ENCODE peak calls at places on chromosomes 1 and 21, in ten cellular contexts. One of them, this sample, is unnamed.
A peak's percentile ranks its signal among the peaks of the same experiment; 100 is the strongest.

GRCh38 chr1:54413295-54413694 is 7.1 kb upstream of the SSBP3 start:
- DNase-seq in GM23338: no peak
- DNase-seq in AG04450: peak; percentile 7
- DNase-seq in tibial nerve: no peak
- DNase-seq in NCI-H446 treated with DMSO at 0.1 percent for 48 hours: no peak
- DNase-seq in NCI-H1105 treated with DMSO at 0.1 percent for 48 hours: no peak
- DNase-seq in foreskin keratinocyte: no peak
- DNase-seq in stimulated activated CD8-positive, alpha-beta memory T cell treated with anti-CD3 and anti-CD28 coated beads, Interleukin-2, amount 100 ng/mL, for 1 hour: no peak
- DNase-seq in HCEC 1CT: peak; percentile 64
- DNase-seq in GM19239: no peak
- DNase-seq in this sample: no peak

GRCh38 chr21:46634427-46634826 is 1.0 kb upstream of the PRMT2 start:
- DNase-seq in GM23338: no peak
- DNase-seq in AG04450: no peak
- DNase-seq in tibial nerve: no peak
- DNase-seq in NCI-H446 treated with DMSO at 0.1 percent for 48 hours: no peak
- DNase-seq in NCI-H1105 treated with DMSO at 0.1 percent for 48 hours: no peak
- DNase-seq in foreskin keratinocyte: no peak
- DNase-seq in stimulated activated CD8-positive, alpha-beta memory T cell treated with anti-CD3 and anti-CD28 coated beads, Interleukin-2, amount 100 ng/mL, for 1 hour: no peak
- DNase-seq in HCEC 1CT: no peak
- DNase-seq in GM19239: no peak
- DNase-seq in this sample: no peak

GRCh38 chr1:202317941-202318925 is 23.5 kb downstream of the UBE2T start:
- DNase-seq in GM23338: no peak
- DNase-seq in AG04450: no peak
- DNase-seq in tibial nerve: no peak
- DNase-seq in NCI-H446 treated with DMSO at 0.1 percent for 48 hours: no peak
- DNase-seq in NCI-H1105 treated with DMSO at 0.1 percent for 48 hours: no peak
- DNase-seq in foreskin keratinocyte: no peak
- DNase-seq in stimulated activated CD8-positive, alpha-beta memory T cell treated with anti-CD3 and anti-CD28 coated beads, Interleukin-2, amount 100 ng/mL, for 1 hour: no peak
- DNase-seq in HCEC 1CT: no peak
- DNase-seq in GM19239: no peak
- DNase-seq in this sample: no peak

GRCh38 chr1:22153653-22154052 is 10.8 kb upstream of the WNT4 start:
- DNase-seq in GM23338: no peak
- DNase-seq in AG04450: no peak
- DNase-seq in tibial nerve: no peak
- DNase-seq in NCI-H446 treated with DMSO at 0.1 percent for 48 hours: no peak
- DNase-seq in NCI-H1105 treated with DMSO at 0.1 percent for 48 hours: no peak
- DNase-seq in foreskin keratinocyte: no peak
- DNase-seq in stimulated activated CD8-positive, alpha-beta memory T cell treated with anti-CD3 and anti-CD28 coated beads, Interleukin-2, amount 100 ng/mL, for 1 hour: no peak
- DNase-seq in HCEC 1CT: no peak
- DNase-seq in GM19239: no peak
- DNase-seq in this sample: no peak

GRCh38 chr1:158274797-158275196 is 14.9 kb upstream of the CD1C start:
- DNase-seq in GM23338: peak; percentile 6
- DNase-seq in AG04450: no peak
- DNase-seq in tibial nerve: no peak
- DNase-seq in NCI-H446 treated with DMSO at 0.1 percent for 48 hours: no peak
- DNase-seq in NCI-H1105 treated with DMSO at 0.1 percent for 48 hours: peak; percentile 24
- DNase-seq in foreskin keratinocyte: no peak
- DNase-seq in stimulated activated CD8-positive, alpha-beta memory T cell treated with anti-CD3 and anti-CD28 coated beads, Interleukin-2, amount 100 ng/mL, for 1 hour: no peak
- DNase-seq in HCEC 1CT: no peak
- DNase-seq in GM19239: no peak
- DNase-seq in this sample: no peak

GRCh38 chr1:27554777-27555699 is 48.9 kb downstream of the AHDC1 start:
- DNase-seq in GM23338: no peak
- DNase-seq in AG04450: no peak
- DNase-seq in tibial nerve: peak; percentile 68
- DNase-seq in NCI-H446 treated with DMSO at 0.1 percent for 48 hours: no peak
- DNase-seq in NCI-H1105 treated with DMSO at 0.1 percent for 48 hours: no peak
- DNase-seq in foreskin keratinocyte: no peak
- DNase-seq in stimulated activated CD8-positive, alpha-beta memory T cell treated with anti-CD3 and anti-CD28 coated beads, Interleukin-2, amount 100 ng/mL, for 1 hour: no peak
- DNase-seq in HCEC 1CT: no peak
- DNase-seq in GM19239: no peak
- DNase-seq in this sample: no peak

GRCh38 chr1:201147396-201148015 is 6.8 kb downstream of the TMEM9 start:
- DNase-seq in GM23338: no peak
- DNase-seq in AG04450: no peak
- DNase-seq in tibial nerve: no peak
- DNase-seq in NCI-H446 treated with DMSO at 0.1 percent for 48 hours: no peak
- DNase-seq in NCI-H1105 treated with DMSO at 0.1 percent for 48 hours: no peak
- DNase-seq in foreskin keratinocyte: no peak
- DNase-seq in stimulated activated CD8-positive, alpha-beta memory T cell treated with anti-CD3 and anti-CD28 coated beads, Interleukin-2, amount 100 ng/mL, for 1 hour: no peak
- DNase-seq in HCEC 1CT: no peak
- DNase-seq in GM19239: no peak
- DNase-seq in this sample: no peak

GRCh38 chr1:27572679-27573426 is 31.1 kb downstream of the AHDC1 start:
- DNase-seq in GM23338: no peak
- DNase-seq in AG04450: no peak
- DNase-seq in tibial nerve: no peak
- DNase-seq in NCI-H446 treated with DMSO at 0.1 percent for 48 hours: no peak
- DNase-seq in NCI-H1105 treated with DMSO at 0.1 percent for 48 hours: no peak
- DNase-seq in foreskin keratinocyte: peak; percentile 46
- DNase-seq in stimulated activated CD8-positive, alpha-beta memory T cell treated with anti-CD3 and anti-CD28 coated beads, Interleukin-2, amount 100 ng/mL, for 1 hour: no peak
- DNase-seq in HCEC 1CT: no peak
- DNase-seq in GM19239: no peak
- DNase-seq in this sample: no peak

GRCh38 chr1:71357708-71358107 is 276.9 kb upstream of the ZRANB2 start:
- DNase-seq in GM23338: peak; percentile 63
- DNase-seq in AG04450: no peak
- DNase-seq in tibial nerve: no peak
- DNase-seq in NCI-H446 treated with DMSO at 0.1 percent for 48 hours: no peak
- DNase-seq in NCI-H1105 treated with DMSO at 0.1 percent for 48 hours: no peak
- DNase-seq in foreskin keratinocyte: no peak
- DNase-seq in stimulated activated CD8-positive, alpha-beta memory T cell treated with anti-CD3 and anti-CD28 coated beads, Interleukin-2, amount 100 ng/mL, for 1 hour: no peak
- DNase-seq in HCEC 1CT: no peak
- DNase-seq in GM19239: no peak
- DNase-seq in this sample: no peak

GRCh38 chr1:186958520-186958919 is 129.8 kb downstream of the PLA2G4A start:
- DNase-seq in GM23338: no peak
- DNase-seq in AG04450: peak; percentile 66
- DNase-seq in tibial nerve: no peak
- DNase-seq in NCI-H446 treated with DMSO at 0.1 percent for 48 hours: no peak
- DNase-seq in NCI-H1105 treated with DMSO at 0.1 percent for 48 hours: no peak
- DNase-seq in foreskin keratinocyte: peak; percentile 50
- DNase-seq in stimulated activated CD8-positive, alpha-beta memory T cell treated with anti-CD3 and anti-CD28 coated beads, Interleukin-2, amount 100 ng/mL, for 1 hour: no peak
- DNase-seq in HCEC 1CT: peak; percentile 82
- DNase-seq in GM19239: no peak
- DNase-seq in this sample: no peak

GRCh38 chr1:34785231-34785874 is 4.3 kb downstream of the GJB3 start:
- DNase-seq in GM23338: no peak
- DNase-seq in AG04450: no peak
- DNase-seq in tibial nerve: no peak
- DNase-seq in NCI-H446 treated with DMSO at 0.1 percent for 48 hours: no peak
- DNase-seq in NCI-H1105 treated with DMSO at 0.1 percent for 48 hours: no peak
- DNase-seq in foreskin keratinocyte: no peak
- DNase-seq in stimulated activated CD8-positive, alpha-beta memory T cell treated with anti-CD3 and anti-CD28 coated beads, Interleukin-2, amount 100 ng/mL, for 1 hour: no peak
- DNase-seq in HCEC 1CT: no peak
- DNase-seq in GM19239: no peak
- DNase-seq in this sample: no peak

GRCh38 chr1:239987103-239987745 is 104.5 kb upstream of the FMN2 start:
- DNase-seq in GM23338: peak; percentile 74
- DNase-seq in AG04450: peak; percentile 10
- DNase-seq in tibial nerve: peak; percentile 24
- DNase-seq in NCI-H446 treated with DMSO at 0.1 percent for 48 hours: no peak
- DNase-seq in NCI-H1105 treated with DMSO at 0.1 percent for 48 hours: peak; percentile 22
- DNase-seq in foreskin keratinocyte: peak; percentile 12
- DNase-seq in stimulated activated CD8-positive, alpha-beta memory T cell treated with anti-CD3 and anti-CD28 coated beads, Interleukin-2, amount 100 ng/mL, for 1 hour: no peak
- DNase-seq in HCEC 1CT: peak; percentile 50
- DNase-seq in GM19239: no peak
- DNase-seq in this sample: no peak

GRCh38 chr1:36609241-36610027 is 126.7 kb upstream of the CSF3R start:
- DNase-seq in GM23338: peak; percentile 91
- DNase-seq in AG04450: no peak
- DNase-seq in tibial nerve: no peak
- DNase-seq in NCI-H446 treated with DMSO at 0.1 percent for 48 hours: peak; percentile 82
- DNase-seq in NCI-H1105 treated with DMSO at 0.1 percent for 48 hours: peak; percentile 63
- DNase-seq in foreskin keratinocyte: peak; percentile 22
- DNase-seq in stimulated activated CD8-positive, alpha-beta memory T cell treated with anti-CD3 and anti-CD28 coated beads, Interleukin-2, amount 100 ng/mL, for 1 hour: no peak
- DNase-seq in HCEC 1CT: peak; percentile 52
- DNase-seq in GM19239: peak; percentile 67
- DNase-seq in this sample: no peak

GRCh38 chr1:156898151-156898550 is 4.6 kb downstream of the PEAR1 start:
- DNase-seq in GM23338: peak; percentile 31
- DNase-seq in AG04450: peak; percentile 24
- DNase-seq in tibial nerve: no peak
- DNase-seq in NCI-H446 treated with DMSO at 0.1 percent for 48 hours: no peak
- DNase-seq in NCI-H1105 treated with DMSO at 0.1 percent for 48 hours: no peak
- DNase-seq in foreskin keratinocyte: peak; percentile 42
- DNase-seq in stimulated activated CD8-positive, alpha-beta memory T cell treated with anti-CD3 and anti-CD28 coated beads, Interleukin-2, amount 100 ng/mL, for 1 hour: no peak
- DNase-seq in HCEC 1CT: peak; percentile 21
- DNase-seq in GM19239: no peak
- DNase-seq in this sample: no peak

GRCh38 chr1:44030606-44031050 is 634 bp downstream of the SLC6A9 start:
- DNase-seq in GM23338: peak; percentile 77
- DNase-seq in AG04450: no peak
- DNase-seq in tibial nerve: no peak
- DNase-seq in NCI-H446 treated with DMSO at 0.1 percent for 48 hours: no peak
- DNase-seq in NCI-H1105 treated with DMSO at 0.1 percent for 48 hours: peak; percentile 52
- DNase-seq in foreskin keratinocyte: peak; percentile 60
- DNase-seq in stimulated activated CD8-positive, alpha-beta memory T cell treated with anti-CD3 and anti-CD28 coated beads, Interleukin-2, amount 100 ng/mL, for 1 hour: no peak
- DNase-seq in HCEC 1CT: peak; percentile 33
- DNase-seq in GM19239: no peak
- DNase-seq in this sample: no peak

GRCh38 chr1:241716915-241717651 is 65.0 kb downstream of the WDR64 start:
- DNase-seq in GM23338: no peak
- DNase-seq in AG04450: no peak
- DNase-seq in tibial nerve: no peak
- DNase-seq in NCI-H446 treated with DMSO at 0.1 percent for 48 hours: no peak
- DNase-seq in NCI-H1105 treated with DMSO at 0.1 percent for 48 hours: no peak
- DNase-seq in foreskin keratinocyte: peak; percentile 70
- DNase-seq in stimulated activated CD8-positive, alpha-beta memory T cell treated with anti-CD3 and anti-CD28 coated beads, Interleukin-2, amount 100 ng/mL, for 1 hour: no peak
- DNase-seq in HCEC 1CT: peak; percentile 41
- DNase-seq in GM19239: no peak
- DNase-seq in this sample: no peak

GRCh38 chr1:13808729-13809131 is 108.7 kb downstream of the PRDM2 start:
- DNase-seq in GM23338: no peak
- DNase-seq in AG04450: peak; percentile 20
- DNase-seq in tibial nerve: peak; percentile 33
- DNase-seq in NCI-H446 treated with DMSO at 0.1 percent for 48 hours: no peak
- DNase-seq in NCI-H1105 treated with DMSO at 0.1 percent for 48 hours: peak; percentile 41
- DNase-seq in foreskin keratinocyte: peak; percentile 58
- DNase-seq in stimulated activated CD8-positive, alpha-beta memory T cell treated with anti-CD3 and anti-CD28 coated beads, Interleukin-2, amount 100 ng/mL, for 1 hour: no peak
- DNase-seq in HCEC 1CT: peak; percentile 17
- DNase-seq in GM19239: no peak
- DNase-seq in this sample: no peak

GRCh38 chr1:54919367-54920359 is 32.7 kb upstream of the DHCR24 start:
- DNase-seq in GM23338: no peak
- DNase-seq in AG04450: no peak
- DNase-seq in tibial nerve: no peak
- DNase-seq in NCI-H446 treated with DMSO at 0.1 percent for 48 hours: no peak
- DNase-seq in NCI-H1105 treated with DMSO at 0.1 percent for 48 hours: no peak
- DNase-seq in foreskin keratinocyte: no peak
- DNase-seq in stimulated activated CD8-positive, alpha-beta memory T cell treated with anti-CD3 and anti-CD28 coated beads, Interleukin-2, amount 100 ng/mL, for 1 hour: no peak
- DNase-seq in HCEC 1CT: no peak
- DNase-seq in GM19239: no peak
- DNase-seq in this sample: no peak

GRCh38 chr1:205286335-205286950 is 35.1 kb downstream of the NUAK2 start:
- DNase-seq in GM23338: no peak
- DNase-seq in AG04450: no peak
- DNase-seq in tibial nerve: no peak
- DNase-seq in NCI-H446 treated with DMSO at 0.1 percent for 48 hours: no peak
- DNase-seq in NCI-H1105 treated with DMSO at 0.1 percent for 48 hours: no peak
- DNase-seq in foreskin keratinocyte: peak; percentile 56
- DNase-seq in stimulated activated CD8-positive, alpha-beta memory T cell treated with anti-CD3 and anti-CD28 coated beads, Interleukin-2, amount 100 ng/mL, for 1 hour: peak; percentile 30
- DNase-seq in HCEC 1CT: no peak
- DNase-seq in GM19239: peak; percentile 54
- DNase-seq in this sample: no peak